ENCODE peak calls at places on chromosomes 2 and 18, in eight cellular contexts. One of them, this sample, is unnamed. For H3K27me3, the result is how much of the 10 kb centered on the place peaks cover.

GRCh38 chr2:148244593-148245292 is 223.9 kb downstream of the MBD5 start:
- DNase-seq in astrocyte: peak
- DNase-seq in CD8-positive, alpha-beta T cell: no peak
- DNase-seq in lung: no peak
- DNase-seq in cardiac muscle cell: no peak
- DNase-seq in H7: no peak
- DNase-seq in small intestine: no peak
- DNase-seq in CD4-positive, CD25-positive, alpha-beta regulatory T cell: no peak
- DNase-seq in this sample: no peak

GRCh38 chr18:48084041-48084757 is 153.7 kb upstream of the SMAD2 start:
- DNase-seq in lung: no peak
- DNase-seq in H7: no peak
- DNase-seq in small intestine: peak
- DNase-seq in astrocyte: no peak
- DNase-seq in cardiac muscle cell: no peak
- DNase-seq in CD8-positive, alpha-beta T cell: no peak
- DNase-seq in CD4-positive, CD25-positive, alpha-beta regulatory T cell: no peak
- DNase-seq in this sample: no peak

GRCh38 chr2:221807706-221808105 is 235.6 kb upstream of the EPHA4 start:
- DNase-seq in lung: no peak
- DNase-seq in astrocyte: peak
- DNase-seq in small intestine: no peak
- DNase-seq in cardiac muscle cell: no peak
- DNase-seq in CD4-positive, CD25-positive, alpha-beta regulatory T cell: no peak
- DNase-seq in H7: no peak
- DNase-seq in CD8-positive, alpha-beta T cell: no peak
- DNase-seq in this sample: no peak

GRCh38 chr2:237924164-237924534 is 42.7 kb upstream of the UBE2F start:
- DNase-seq in lung: no peak
- DNase-seq in astrocyte: no peak
- DNase-seq in cardiac muscle cell: no peak
- DNase-seq in CD8-positive, alpha-beta T cell: no peak
- DNase-seq in H7: no peak
- DNase-seq in CD4-positive, CD25-positive, alpha-beta regulatory T cell: no peak
- DNase-seq in small intestine: no peak
- DNase-seq in this sample: no peak

GRCh38 chr18:76823574-76823973 is 1.2 kb downstream of the ZNF236 start:
- DNase-seq in lung: no peak
- DNase-seq in H7: peak
- DNase-seq in CD4-positive, CD25-positive, alpha-beta regulatory T cell: no peak
- DNase-seq in cardiac muscle cell: peak
- DNase-seq in small intestine: no peak
- DNase-seq in CD8-positive, alpha-beta T cell: no peak
- DNase-seq in astrocyte: peak
- DNase-seq in this sample: no peak

GRCh38 chr2:30234180-30234971 is 3.0 kb downstream of the LBH start:
- DNase-seq in H7: no peak
- DNase-seq in CD4-positive, CD25-positive, alpha-beta regulatory T cell: peak
- DNase-seq in cardiac muscle cell: no peak
- DNase-seq in CD8-positive, alpha-beta T cell: peak
- DNase-seq in small intestine: no peak
- DNase-seq in astrocyte: peak
- DNase-seq in lung: no peak
- DNase-seq in this sample: peak

GRCh38 chr2:37358466-37358865 is 14.0 kb downstream of the QPCT start:
- DNase-seq in lung: no peak
- DNase-seq in small intestine: no peak
- DNase-seq in astrocyte: no peak
- DNase-seq in cardiac muscle cell: no peak
- DNase-seq in CD8-positive, alpha-beta T cell: no peak
- DNase-seq in CD4-positive, CD25-positive, alpha-beta regulatory T cell: no peak
- DNase-seq in H7: no peak
- DNase-seq in this sample: no peak

GRCh38 chr2:129233751-129234406 is 745.6 kb upstream of the RAB6C start:
- DNase-seq in CD4-positive, CD25-positive, alpha-beta regulatory T cell: no peak
- DNase-seq in lung: no peak
- DNase-seq in CD8-positive, alpha-beta T cell: no peak
- DNase-seq in small intestine: peak
- DNase-seq in astrocyte: no peak
- DNase-seq in H7: peak
- DNase-seq in cardiac muscle cell: peak
- DNase-seq in this sample: no peak

GRCh38 chr2:121955313-121956211 is 200.1 kb downstream of the TSN start:
- DNase-seq in CD4-positive, CD25-positive, alpha-beta regulatory T cell: no peak
- DNase-seq in small intestine: no peak
- DNase-seq in cardiac muscle cell: no peak
- DNase-seq in CD8-positive, alpha-beta T cell: no peak
- DNase-seq in H7: peak
- DNase-seq in lung: no peak
- DNase-seq in astrocyte: no peak
- DNase-seq in this sample: no peak

GRCh38 chr2:174846218-174846617 is 81.9 kb upstream of the CHRNA1 start:
- DNase-seq in H7: no peak
- DNase-seq in lung: no peak
- DNase-seq in CD4-positive, CD25-positive, alpha-beta regulatory T cell: no peak
- DNase-seq in cardiac muscle cell: no peak
- DNase-seq in small intestine: no peak
- DNase-seq in astrocyte: no peak
- DNase-seq in CD8-positive, alpha-beta T cell: no peak
- DNase-seq in this sample: no peak

GRCh38 chr2:96326564-96326963 is 1.4 kb downstream of the ITPRIPL1 start:
- DNase-seq in small intestine: no peak
- DNase-seq in astrocyte: no peak
- DNase-seq in H7: no peak
- DNase-seq in CD8-positive, alpha-beta T cell: no peak
- DNase-seq in cardiac muscle cell: no peak
- DNase-seq in CD4-positive, CD25-positive, alpha-beta regulatory T cell: no peak
- DNase-seq in lung: no peak
- DNase-seq in this sample: no peak

GRCh38 chr2:239328306-239329191 is 72.3 kb downstream of the HDAC4 start:
- DNase-seq in cardiac muscle cell: peak
- DNase-seq in CD4-positive, CD25-positive, alpha-beta regulatory T cell: no peak
- DNase-seq in H7: peak
- DNase-seq in CD8-positive, alpha-beta T cell: no peak
- DNase-seq in small intestine: peak
- DNase-seq in astrocyte: peak
- DNase-seq in lung: no peak
- DNase-seq in this sample: no peak

GRCh38 chr18:58616446-58616845 is 12.4 kb downstream of the ALPK2 start:
- DNase-seq in small intestine: no peak
- DNase-seq in CD4-positive, CD25-positive, alpha-beta regulatory T cell: no peak
- DNase-seq in CD8-positive, alpha-beta T cell: no peak
- DNase-seq in H7: no peak
- DNase-seq in cardiac muscle cell: no peak
- DNase-seq in astrocyte: no peak
- DNase-seq in lung: no peak
- DNase-seq in this sample: no peak

GRCh38 chr2:232387451-232388171 is 9.1 kb downstream of the ALPP start:
- DNase-seq in lung: no peak
- DNase-seq in cardiac muscle cell: no peak
- DNase-seq in H7: peak
- DNase-seq in CD8-positive, alpha-beta T cell: no peak
- DNase-seq in small intestine: no peak
- DNase-seq in CD4-positive, CD25-positive, alpha-beta regulatory T cell: no peak
- DNase-seq in astrocyte: no peak
- DNase-seq in this sample: no peak

GRCh38 chr2:232386740-232387450 is 8.3 kb downstream of the ALPP start:
- DNase-seq in cardiac muscle cell: peak
- DNase-seq in H7: peak
- DNase-seq in astrocyte: peak
- DNase-seq in lung: no peak
- DNase-seq in CD8-positive, alpha-beta T cell: no peak
- DNase-seq in small intestine: no peak
- DNase-seq in CD4-positive, CD25-positive, alpha-beta regulatory T cell: no peak
- DNase-seq in this sample: no peak

GRCh38 chr2:232386490-232386739 is 7.9 kb downstream of the ALPP start:
- DNase-seq in lung: no peak
- DNase-seq in CD8-positive, alpha-beta T cell: no peak
- DNase-seq in cardiac muscle cell: no peak
- DNase-seq in astrocyte: no peak
- DNase-seq in H7: no peak
- DNase-seq in CD4-positive, CD25-positive, alpha-beta regulatory T cell: no peak
- DNase-seq in small intestine: no peak
- DNase-seq in this sample: no peak

GRCh38 chr2:232389327-232389726 is 10.8 kb downstream of the ALPP start:
- DNase-seq in CD4-positive, CD25-positive, alpha-beta regulatory T cell: no peak
- DNase-seq in astrocyte: peak
- DNase-seq in cardiac muscle cell: no peak
- DNase-seq in lung: no peak
- DNase-seq in H7: peak
- DNase-seq in CD8-positive, alpha-beta T cell: no peak
- DNase-seq in small intestine: no peak
- DNase-seq in this sample: no peak

GRCh38 chr2:232388324-232388891 is 9.9 kb downstream of the ALPP start:
- DNase-seq in CD4-positive, CD25-positive, alpha-beta regulatory T cell: no peak
- DNase-seq in cardiac muscle cell: peak
- DNase-seq in small intestine: no peak
- DNase-seq in H7: peak
- DNase-seq in lung: no peak
- DNase-seq in astrocyte: no peak
- DNase-seq in CD8-positive, alpha-beta T cell: no peak
- DNase-seq in this sample: no peak
- H3K4me3 ChIP-seq in CD4-positive, CD25-positive, alpha-beta regulatory T cell: no peak
- H3K4me3 ChIP-seq in cardiac muscle cell: no peak
- H3K4me3 ChIP-seq in small intestine: no peak
- H3K4me3 ChIP-seq in H7: peak
- H3K4me3 ChIP-seq in lung: no peak
- H3K4me3 ChIP-seq in astrocyte: no peak
- H3K4me3 ChIP-seq in CD8-positive, alpha-beta T cell: no peak
- H3K4me3 ChIP-seq in this sample: no peak

GRCh38 chr18:27185025-27185763 is at the start of gene CHST9:
- DNase-seq in CD8-positive, alpha-beta T cell: no peak
- DNase-seq in small intestine: no peak
- DNase-seq in astrocyte: no peak
- DNase-seq in H7: peak
- DNase-seq in lung: no peak
- DNase-seq in CD4-positive, CD25-positive, alpha-beta regulatory T cell: no peak
- DNase-seq in cardiac muscle cell: peak
- DNase-seq in this sample: no peak
- H3K27me3 ChIP-seq in CD8-positive, alpha-beta T cell: under half
- H3K27me3 ChIP-seq in small intestine: under half
- H3K27me3 ChIP-seq in astrocyte: under half
- H3K27me3 ChIP-seq in H7: under half
- H3K27me3 ChIP-seq in lung: under half
- H3K27me3 ChIP-seq in CD4-positive, CD25-positive, alpha-beta regulatory T cell: under half
- H3K27me3 ChIP-seq in cardiac muscle cell: under half
- H3K27me3 ChIP-seq in this sample: under half

GRCh38 chr18:22935431-22935830 is 2.3 kb downstream of the RBBP8 start:
- DNase-seq in CD8-positive, alpha-beta T cell: no peak
- DNase-seq in lung: no peak
- DNase-seq in H7: no peak
- DNase-seq in small intestine: no peak
- DNase-seq in astrocyte: no peak
- DNase-seq in cardiac muscle cell: no peak
- DNase-seq in CD4-positive, CD25-positive, alpha-beta regulatory T cell: no peak
- DNase-seq in this sample: no peak

GRCh38 chr18:22933206-22933957 is at the start of gene RBBP8:
- DNase-seq in lung: peak
- DNase-seq in astrocyte: peak
- DNase-seq in small intestine: peak
- DNase-seq in cardiac muscle cell: peak
- DNase-seq in CD8-positive, alpha-beta T cell: peak
- DNase-seq in CD4-positive, CD25-positive, alpha-beta regulatory T cell: peak
- DNase-seq in H7: peak
- DNase-seq in this sample: no peak

GRCh38 chr18:22936515-22936914 is 3.4 kb downstream of the RBBP8 start:
- DNase-seq in CD4-positive, CD25-positive, alpha-beta regulatory T cell: no peak
- DNase-seq in H7: no peak
- DNase-seq in small intestine: no peak
- DNase-seq in lung: no peak
- DNase-seq in CD8-positive, alpha-beta T cell: no peak
- DNase-seq in astrocyte: no peak
- DNase-seq in cardiac muscle cell: no peak
- DNase-seq in this sample: no peak

GRCh38 chr18:22933958-22934423 is 863 bp downstream of the RBBP8 start:
- DNase-seq in CD8-positive, alpha-beta T cell: no peak
- DNase-seq in CD4-positive, CD25-positive, alpha-beta regulatory T cell: no peak
- DNase-seq in small intestine: no peak
- DNase-seq in cardiac muscle cell: no peak
- DNase-seq in lung: no peak
- DNase-seq in astrocyte: peak
- DNase-seq in H7: no peak
- DNase-seq in this sample: no peak

GRCh38 chr18:22934789-22935188 is 1.7 kb downstream of the RBBP8 start:
- DNase-seq in small intestine: no peak
- DNase-seq in CD4-positive, CD25-positive, alpha-beta regulatory T cell: no peak
- DNase-seq in H7: no peak
- DNase-seq in cardiac muscle cell: no peak
- DNase-seq in astrocyte: no peak
- DNase-seq in lung: no peak
- DNase-seq in CD8-positive, alpha-beta T cell: no peak
- DNase-seq in this sample: no peak
- H3K4me3 ChIP-seq in small intestine: no peak
- H3K4me3 ChIP-seq in CD4-positive, CD25-positive, alpha-beta regulatory T cell: no peak
- H3K4me3 ChIP-seq in H7: no peak
- H3K4me3 ChIP-seq in cardiac muscle cell: peak
- H3K4me3 ChIP-seq in astrocyte: no peak
- H3K4me3 ChIP-seq in lung: no peak
- H3K4me3 ChIP-seq in CD8-positive, alpha-beta T cell: no peak
- H3K4me3 ChIP-seq in this sample: peak

GRCh38 chr2:86230961-86231360 is 31.7 kb downstream of the MRPL35 start:
- DNase-seq in lung: no peak
- DNase-seq in cardiac muscle cell: no peak
- DNase-seq in H7: no peak
- DNase-seq in CD8-positive, alpha-beta T cell: no peak
- DNase-seq in CD4-positive, CD25-positive, alpha-beta regulatory T cell: no peak
- DNase-seq in small intestine: no peak
- DNase-seq in astrocyte: no peak
- DNase-seq in this sample: no peak

GRCh38 chr2:86233464-86233863 is 34.2 kb downstream of the MRPL35 start:
- DNase-seq in small intestine: no peak
- DNase-seq in astrocyte: no peak
- DNase-seq in cardiac muscle cell: no peak
- DNase-seq in CD8-positive, alpha-beta T cell: no peak
- DNase-seq in lung: no peak
- DNase-seq in CD4-positive, CD25-positive, alpha-beta regulatory T cell: no peak
- DNase-seq in H7: no peak
- DNase-seq in this sample: no peak

GRCh38 chr2:86234573-86235131 is 35.4 kb downstream of the MRPL35 start:
- DNase-seq in CD4-positive, CD25-positive, alpha-beta regulatory T cell: no peak
- DNase-seq in cardiac muscle cell: no peak
- DNase-seq in CD8-positive, alpha-beta T cell: no peak
- DNase-seq in small intestine: no peak
- DNase-seq in lung: no peak
- DNase-seq in astrocyte: no peak
- DNase-seq in H7: no peak
- DNase-seq in this sample: no peak

GRCh38 chr2:86231680-86232372 is 32.6 kb downstream of the MRPL35 start:
- DNase-seq in small intestine: no peak
- DNase-seq in cardiac muscle cell: no peak
- DNase-seq in H7: no peak
- DNase-seq in astrocyte: no peak
- DNase-seq in lung: no peak
- DNase-seq in CD8-positive, alpha-beta T cell: no peak
- DNase-seq in CD4-positive, CD25-positive, alpha-beta regulatory T cell: no peak
- DNase-seq in this sample: no peak

DNA sequence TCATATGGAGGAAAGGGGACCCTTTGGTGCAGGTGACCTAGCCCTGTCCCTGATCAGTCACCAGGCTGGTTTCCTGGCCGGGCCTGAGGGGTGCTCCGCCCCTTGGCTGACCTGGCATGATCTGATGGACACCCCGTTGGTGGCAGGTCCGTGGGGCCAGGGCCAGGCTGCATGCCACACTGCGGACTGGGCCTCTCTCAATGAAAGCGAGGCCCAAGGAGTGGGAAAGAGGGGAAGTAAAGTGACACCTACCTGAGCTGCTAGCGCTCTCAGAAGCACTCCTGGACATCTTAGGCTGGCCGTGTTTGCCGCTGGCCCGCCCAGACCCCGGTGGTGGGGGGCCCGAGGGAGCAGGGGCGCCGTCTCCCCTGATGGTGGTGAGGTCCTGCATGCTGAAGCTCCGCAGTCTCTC is 33.1 kb downstream of the MRPL35 start:
- DNase-seq in astrocyte: no peak
- DNase-seq in cardiac muscle cell: no peak
- DNase-seq in small intestine: no peak
- DNase-seq in CD8-positive, alpha-beta T cell: no peak
- DNase-seq in CD4-positive, CD25-positive, alpha-beta regulatory T cell: no peak
- DNase-seq in H7: no peak
- DNase-seq in lung: no peak
- DNase-seq in this sample: no peak
- H3K27me3 ChIP-seq in astrocyte: under half
- H3K27me3 ChIP-seq in cardiac muscle cell: under half
- H3K27me3 ChIP-seq in small intestine: under half
- H3K27me3 ChIP-seq in CD8-positive, alpha-beta T cell: under half
- H3K27me3 ChIP-seq in CD4-positive, CD25-positive, alpha-beta regulatory T cell: under half
- H3K27me3 ChIP-seq in H7: under half
- H3K27me3 ChIP-seq in lung: under half
- H3K27me3 ChIP-seq in this sample: under half